ENCODE peak calls at places on chromosomes 12 and 14, in eight cellular contexts. L, J, X, M, O, W, P and B are unnamed samples.

GRCh38 chr12:108575199-108575912 is 13.0 kb downstream of the ISCU start:
- DNase-seq in M (no peak), J (no peak), X (no peak), L (no peak), W (no peak), P (no peak), O (no peak), B (peak; percentile 10)

GRCh38 chr14:92459479-92460421 is 53.8 kb upstream of the RIN3 start:
- DNase-seq in P (no peak), M (no peak), L (no peak), W (no peak), J (no peak), X (no peak), O (no peak), B (no peak)

GRCh38 chr14:103456167-103456835 is 66.3 kb downstream of the CKB start:
- DNase-seq in W (no peak), J (no peak), M (no peak), L (no peak), P (no peak), O (no peak), X (no peak), B (no peak)

GRCh38 chr12:72077111-72077820 is 138.6 kb downstream of the TPH2 start:
- DNase-seq in P (no peak), J (no peak), X (no peak), O (no peak), M (no peak), L (no peak), W (no peak), B (no peak)

GRCh38 chr12:95922231-95922630 is 20.2 kb downstream of the CCDC38 start:
- DNase-seq in P (no peak), J (no peak), X (no peak), L (no peak), M (no peak), W (no peak), O (no peak), B (no peak)

GRCh38 chr14:26522985-26523384 is 74.8 kb downstream of the NOVA1 start:
- DNase-seq in X (no peak), W (no peak), L (no peak), P (no peak), O (no peak), J (no peak), M (no peak), B (no peak)

GRCh38 chr14:95741051-95741490 is 27.1 kb upstream of the TCL1A start:
- DNase-seq in W (no peak), P (no peak), L (no peak), M (no peak), O (peak; percentile 7), X (no peak), J (no peak), B (no peak)

GRCh38 chr12:106127289-106128126 is 11.2 kb downstream of the NUAK1 start:
- DNase-seq in M (no peak), O (no peak), J (no peak), L (no peak), W (no peak), P (no peak), X (no peak), B (no peak)

GRCh38 chr12:68406134-68406576 is 74.0 kb upstream of the MDM1 start:
- DNase-seq in W (peak; percentile 89), P (peak; percentile 90), M (peak; percentile 40), L (no peak), J (peak; percentile 94), X (peak; percentile 88), O (no peak), B (peak; percentile 89)

GRCh38 chr12:107372229-107372658 is 278.9 kb upstream of the CRY1 start:
- DNase-seq in L (no peak), J (no peak), X (no peak), M (peak; percentile 27), O (no peak), P (no peak), W (peak; percentile 5), B (no peak)

GRCh38 chr14:55285048-55285652 is 13.9 kb downstream of the FBXO34 start:
- DNase-seq in O (no peak), X (no peak), W (no peak), P (no peak), L (no peak), M (no peak), J (no peak), B (no peak)

GRCh38 chr12:100331871-100332270 is 25.0 kb upstream of the SLC17A8 start:
- DNase-seq in O (no peak), L (no peak), M (no peak), P (no peak), W (no peak), X (no peak), J (no peak), B (no peak)

GRCh38 chr14:73173092-73173735 is 36.9 kb downstream of the PSEN1 start:
- DNase-seq in J (no peak), L (no peak), M (no peak), X (no peak), O (peak; percentile 31), P (no peak), W (no peak), B (no peak)

GRCh38 chr14:103519043-103519836 is 3.4 kb downstream of the CKB start:
- DNase-seq in X (peak; percentile 43), P (peak; percentile 39), J (peak; percentile 45), L (peak; percentile 42), O (no peak), M (no peak), W (no peak), B (peak; percentile 26)

DNA sequence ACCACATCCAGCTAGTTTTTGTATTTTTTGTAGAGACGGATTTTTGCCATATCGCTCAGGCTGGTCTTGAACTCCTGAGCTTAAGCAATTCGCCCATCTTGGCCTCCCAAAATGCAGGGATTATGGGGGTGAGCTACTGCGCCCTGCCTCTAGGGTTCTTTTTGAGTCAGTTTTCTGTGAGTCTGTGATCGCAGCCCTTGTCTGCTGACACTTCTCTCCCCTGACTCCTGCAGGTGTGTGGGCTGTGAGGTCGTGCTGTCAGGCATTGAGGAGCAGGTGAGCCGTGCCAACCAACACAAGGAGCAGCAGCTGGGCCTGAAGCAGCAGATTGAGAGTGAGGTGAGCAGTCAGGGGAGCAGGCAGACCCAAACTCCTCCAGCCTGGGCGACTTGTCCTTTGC is 6.3 kb downstream of the COPS7A start:
- DNase-seq in P (no peak), L (no peak), X (no peak), W (no peak), J (no peak), O (no peak), M (no peak), B (no peak)
- H3K27ac ChIP-seq in P (no peak overlapping the region), L (no peak overlapping the region), X (no peak overlapping the region), W (no peak overlapping the region), J (no peak overlapping the region), O (no peak overlapping the region), M (no peak overlapping the region), B (no peak overlapping the region)

DNA sequence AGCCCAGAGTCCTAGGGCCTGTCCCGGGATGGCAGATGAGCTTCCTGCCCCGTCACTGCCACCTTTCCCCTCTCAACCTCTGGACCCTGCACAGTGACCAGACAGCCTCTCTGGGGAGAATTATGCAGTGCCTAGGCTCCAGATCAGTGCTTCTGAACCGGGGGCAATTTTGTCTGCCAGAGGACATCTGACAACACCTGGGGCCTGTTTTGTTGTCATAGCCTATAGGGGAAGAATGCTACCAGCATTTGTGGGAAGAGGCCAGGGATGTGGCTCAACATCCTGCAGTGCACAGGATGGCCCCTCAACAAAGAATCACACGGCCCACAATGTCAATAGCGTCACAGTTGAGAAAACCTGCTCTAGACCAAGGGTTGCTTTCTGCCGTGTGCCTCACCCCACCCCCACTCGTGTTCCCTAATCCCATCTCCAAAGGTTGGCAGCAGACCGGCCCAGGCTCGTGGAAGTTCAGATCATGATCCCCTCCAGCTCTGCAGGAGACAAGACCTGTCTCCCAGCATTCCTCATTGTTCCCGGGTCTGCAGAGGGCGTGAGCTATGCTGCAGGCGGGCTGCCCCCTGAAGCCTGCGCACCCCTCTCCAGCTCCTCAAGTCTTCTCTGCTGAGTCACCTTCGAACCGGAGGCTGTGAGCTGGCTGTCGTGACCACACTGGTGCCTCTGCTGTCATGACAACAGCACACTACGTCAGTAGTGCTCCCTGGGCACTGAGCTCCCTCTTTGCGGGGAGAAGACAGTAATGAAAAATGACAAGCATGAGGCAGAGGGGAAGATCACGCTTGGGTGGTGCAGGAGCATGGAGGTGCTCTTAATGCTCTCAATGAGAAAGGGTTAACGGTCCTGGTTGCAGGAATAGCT is 2.0 kb upstream of the GAPDH start:
- DNase-seq in M (peak; percentile 66), L (peak; percentile 65), W (no peak), J (peak; percentile 81), O (peak; percentile 85), P (peak; percentile 64), X (peak; percentile 55), B (peak; percentile 88)
- TF ChIP-seq POLR2A in M (no peak), L (peak; percentile 60), W (no peak), J (peak; percentile 55), O (no peak), P (no peak), X (no peak), B (peak; percentile 74)

DNA sequence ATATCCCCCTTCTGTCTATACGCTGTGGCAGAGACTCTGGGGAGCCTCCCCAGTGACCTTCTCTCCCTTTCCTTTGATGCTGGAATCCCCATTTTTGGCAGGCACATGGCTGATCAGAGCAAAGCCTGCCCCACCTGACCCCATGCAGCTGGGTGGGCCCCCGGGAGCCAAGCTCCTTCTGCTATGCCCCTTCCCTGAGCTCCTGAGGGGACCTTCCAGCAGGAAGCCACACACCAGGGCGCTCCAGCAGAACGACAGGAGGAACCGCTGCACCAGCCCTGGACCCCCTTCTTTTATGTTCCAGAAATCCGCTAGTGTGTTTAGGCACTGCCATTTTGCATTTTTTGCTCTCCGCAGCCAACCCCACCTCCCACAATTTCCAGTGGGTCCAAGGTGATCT is 44.6 kb downstream of the TRAFD1 start:
- DNase-seq in M (no peak), O (no peak), J (no peak), P (no peak), W (no peak), X (no peak), L (no peak), B (no peak)
- H3K27ac ChIP-seq in M (no peak overlapping the region), O (no peak overlapping the region), J (no peak overlapping the region), P (no peak overlapping the region), W (no peak overlapping the region), X (no peak overlapping the region), L (no peak overlapping the region), B (no peak overlapping the region)

GRCh38 chr12:49744363-49744885 is 3.1 kb downstream of the TMBIM6 start:
- DNase-seq in O (no peak), L (no peak), W (no peak), J (no peak), P (no peak), M (no peak), X (no peak), B (no peak)

GRCh38 chr12:49740930-49741881 is at the start of gene TMBIM6:
- DNase-seq in J (peak; percentile 100), O (peak; percentile 100), L (peak; percentile 96), M (peak; percentile 99), X (peak; percentile 100), W (peak; percentile 99), P (peak; percentile 98), B (peak; percentile 100)

DNA sequence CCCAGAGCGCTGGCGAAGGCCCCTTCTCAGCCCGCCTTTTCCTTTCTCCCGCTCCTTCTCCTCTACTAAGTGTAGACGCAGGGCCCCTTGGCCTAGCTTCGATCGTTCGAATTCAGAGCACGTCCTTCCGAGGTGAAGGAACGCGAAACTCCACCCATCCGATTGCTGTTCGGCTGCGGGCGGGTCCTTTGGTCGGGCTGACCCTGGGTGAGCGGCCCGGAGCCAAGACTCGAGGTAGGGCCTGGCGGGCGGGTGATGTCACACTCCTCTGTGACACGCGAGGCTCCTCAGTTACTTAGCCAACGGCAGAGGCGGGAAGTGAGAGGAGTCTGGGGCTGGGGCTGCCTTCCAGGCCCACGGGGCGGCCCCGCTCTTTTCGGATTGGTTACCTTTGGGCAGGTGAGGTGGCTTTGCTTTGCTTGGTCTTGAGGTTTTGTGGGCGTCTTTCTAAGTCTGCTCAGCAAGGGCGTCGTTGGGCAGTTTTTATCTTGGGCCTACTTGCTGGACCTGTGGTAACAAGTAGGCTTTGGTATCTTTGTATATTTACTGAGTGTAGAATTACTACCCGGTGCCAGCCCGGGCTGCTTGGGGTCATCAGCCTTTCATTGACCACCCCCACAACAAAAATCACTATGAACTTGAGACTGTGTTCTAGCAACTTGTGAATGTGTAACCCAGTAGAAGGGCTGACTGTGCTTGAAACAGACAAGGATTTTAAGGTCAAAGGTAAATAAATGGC is 694 bp downstream of the TMBIM6 start:
- DNase-seq in X (peak; percentile 93), L (peak; percentile 67), J (peak; percentile 94), P (peak; percentile 73), W (peak; percentile 79), M (peak; percentile 79), O (peak; percentile 59), B (peak; percentile 92)
- TF ChIP-seq POLR2A in X (no peak), L (no peak), J (no peak), P (no peak), W (peak; percentile 8), M (peak; percentile 27), O (no peak), B (no peak)